ENCODE peak calls at places on chromosomes 6 and 20, in ten cellular contexts. Q is adrenal gland, M is transverse colon, E is GM23338, T is spleen, X is fibroblast of lung, A is neural progenitor cell, J is PC-3, V is astrocyte, N is prostate gland. K is an unnamed sample. For H3K4me1 and H3K27me3, the result is how much of the 10 kb centered on the place peaks cover.

GRCh38 chr6:93675856-93676255 is 256.5 kb upstream of the EPHA7 start:
- DNase-seq in M (no peak), Q (no peak), T (no peak), V (no peak), A (no peak), X (no peak), N (no peak), J (peak), E (no peak), K (no peak)

GRCh38 chr20:51542033-51542893 is at the start of gene NFATC2:
- DNase-seq in A (peak), Q (peak), N (no peak), T (peak), J (peak), V (no peak), E (peak), M (peak), X (no peak), K (no peak)

GRCh38 chr6:78513856-78514255 is 353.5 kb upstream of the IRAK1BP1 start:
- DNase-seq in Q (no peak), X (no peak), V (no peak), E (peak), T (no peak), J (no peak), N (no peak), A (peak), M (no peak), K (no peak)

GRCh38 chr6:85062884-85063283 is 298.5 kb upstream of the TBX18 start:
- DNase-seq in V (no peak), M (no peak), N (no peak), X (no peak), T (no peak), Q (no peak), E (no peak), A (no peak), J (peak), K (no peak)

GRCh38 chr6:132818404-132819359 is 4.3 kb downstream of the RPS12 start:
- DNase-seq in M (no peak), N (no peak), E (peak), V (no peak), X (peak), A (no peak), T (no peak), Q (no peak), J (no peak), K (no peak)

GRCh38 chr6:16840291-16840690 is 79.0 kb upstream of the ATXN1 start:
- DNase-seq in M (no peak), T (no peak), E (no peak), Q (no peak), X (no peak), J (no peak), V (no peak), A (no peak), N (no peak), K (no peak)

GRCh38 chr20:3932277-3933073 is 43.3 kb downstream of the PANK2 start:
- DNase-seq in N (no peak), J (no peak), Q (peak), E (no peak), M (no peak), V (no peak), X (peak), A (no peak), T (no peak), K (no peak)

GRCh38 chr20:32685541-32686529 is 12.1 kb upstream of the C20orf203 start:
- DNase-seq in Q (peak), M (no peak), E (no peak), N (no peak), J (no peak), V (peak), A (peak), X (peak), T (no peak), K (no peak)

GRCh38 chr20:1341561-1342265 is 12.8 kb upstream of the SDCBP2 start:
- DNase-seq in E (no peak), T (peak), J (peak), A (no peak), Q (peak), V (peak), N (no peak), X (peak), M (no peak), K (no peak)

GRCh38 chr6:7052441-7052936 is 55.3 kb upstream of the RREB1 start:
- DNase-seq in Q (peak), J (peak), N (no peak), X (peak), E (peak), M (peak), A (peak), T (peak), V (peak), K (no peak)

GRCh38 chr6:91081452-91082067 is 494.7 kb upstream of the MAP3K7 start:
- DNase-seq in M (no peak), J (peak), V (peak), T (no peak), E (peak), Q (no peak), X (peak), N (peak), A (peak), K (no peak)

DNA sequence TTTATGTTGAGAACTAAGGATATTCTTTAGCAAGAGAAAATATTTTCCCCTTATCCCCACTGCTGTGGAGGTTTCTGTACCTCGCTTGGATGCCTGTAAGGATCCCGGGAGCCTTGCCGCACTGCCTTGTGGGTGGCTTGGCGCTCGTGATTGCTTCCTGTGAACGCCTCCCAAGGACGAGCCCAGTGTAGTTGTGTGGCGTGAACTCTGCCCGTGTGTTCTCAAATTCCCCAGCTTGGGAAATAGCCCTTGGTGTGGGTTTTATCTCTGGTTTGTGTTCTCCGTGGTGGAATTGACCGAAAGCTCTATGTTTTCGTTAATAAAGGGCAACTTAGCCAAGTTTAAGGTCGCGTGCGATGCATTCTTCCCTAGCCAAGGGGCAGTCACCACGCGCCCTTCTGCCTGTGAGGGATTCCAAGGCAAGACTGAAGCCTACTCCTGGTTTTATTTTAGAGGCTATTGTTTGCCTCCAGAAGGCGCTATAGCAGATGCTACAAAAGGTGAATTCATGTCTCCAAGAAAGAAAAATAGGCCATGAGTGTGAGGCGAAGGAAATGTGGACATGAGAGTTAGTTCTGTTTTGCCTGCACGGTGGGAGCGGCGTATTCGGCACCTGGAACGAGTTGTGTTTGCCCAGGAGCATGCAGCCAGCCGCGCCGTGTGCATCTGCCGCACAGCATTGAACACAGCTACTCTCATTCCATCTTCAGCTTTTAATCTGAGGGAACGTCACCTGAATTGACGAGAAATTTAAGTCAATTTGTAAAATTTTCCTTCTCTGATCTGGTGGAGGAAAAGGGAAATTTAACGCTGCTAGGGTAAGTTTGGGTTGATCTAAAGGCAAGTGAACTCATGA is 40.3 kb upstream of the IRF4 start:
- DNase-seq in M (no peak), N (no peak), A (no peak), X (no peak), Q (no peak), V (no peak), J (no peak), T (no peak), E (peak), K (no peak)
- TF ChIP-seq CTCF in M (no peak), N (no peak), A (no peak), X (no peak), Q (no peak), V (no peak), J (peak), T (no peak), E (peak), K (no peak)

DNA sequence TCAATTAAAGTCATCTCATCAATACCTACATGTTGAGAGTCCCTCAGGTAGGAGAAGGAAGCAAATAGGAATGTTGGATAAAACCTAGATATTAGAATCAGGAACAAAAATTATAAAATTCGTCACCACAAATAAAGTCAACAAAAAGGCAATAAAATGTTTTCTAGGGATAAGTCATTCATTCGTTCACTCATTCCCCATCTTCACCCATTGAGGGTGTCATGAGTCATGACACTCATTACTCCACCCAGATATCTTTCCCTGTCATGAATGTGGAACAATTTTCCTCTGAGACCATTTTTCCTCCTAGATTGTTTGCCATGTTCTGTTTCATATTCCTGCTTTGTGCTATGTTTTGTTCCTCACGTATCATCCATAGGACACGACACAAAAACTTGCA is 50.9 kb upstream of the OLIG3 start:
- DNase-seq in E (no peak), J (peak), N (no peak), X (no peak), T (no peak), Q (no peak), M (no peak), V (no peak), A (no peak), K (no peak)
- H3K4me1 ChIP-seq in E (half or more), J (under half), N (under half), X (under half), T (under half), Q (under half), M (under half), V (under half), A (under half), K (under half)

GRCh38 chr20:61640171-61640570 is 388.1 kb downstream of the CDH4 start:
- DNase-seq in X (peak), N (no peak), V (peak), Q (no peak), T (no peak), E (no peak), J (no peak), A (no peak), M (no peak), K (no peak)

GRCh38 chr20:61636531-61637116 is 384.6 kb downstream of the CDH4 start:
- DNase-seq in Q (no peak), E (peak), X (no peak), M (no peak), N (no peak), A (peak), J (no peak), V (no peak), T (no peak), K (no peak)

GRCh38 chr20:61635721-61636455 is 383.8 kb downstream of the CDH4 start:
- DNase-seq in A (no peak), V (no peak), M (no peak), T (no peak), E (peak), X (no peak), N (no peak), Q (no peak), J (no peak), K (no peak)

GRCh38 chr20:61640846-61641245 is 388.8 kb downstream of the CDH4 start:
- DNase-seq in V (no peak), E (no peak), N (no peak), T (no peak), J (no peak), M (no peak), Q (no peak), X (no peak), A (no peak), K (no peak)

GRCh38 chr20:61639200-61639599 is 387.1 kb downstream of the CDH4 start:
- DNase-seq in V (peak), J (no peak), A (no peak), N (no peak), Q (no peak), T (no peak), M (no peak), X (peak), E (no peak), K (no peak)
- H3K27me3 ChIP-seq in V (under half), J (half or more), A (under half), N (under half), Q (under half), T (under half), M (under half), X (under half), E (under half), K (under half)

GRCh38 chr6:5172057-5172683 is 87.0 kb downstream of the PPP1R3G start:
- DNase-seq in E (peak), A (peak), M (no peak), J (no peak), T (no peak), X (no peak), V (no peak), Q (no peak), N (no peak), K (no peak)

GRCh38 chr6:5173862-5174643 is 86.7 kb downstream of the LYRM4 start:
- DNase-seq in E (peak), T (no peak), V (no peak), A (no peak), J (no peak), M (peak), Q (peak), N (no peak), X (no peak), K (no peak)

GRCh38 chr6:5174756-5175155 is 86.0 kb downstream of the LYRM4 start:
- DNase-seq in V (no peak), A (no peak), N (no peak), Q (no peak), J (no peak), T (no peak), M (no peak), E (no peak), X (no peak), K (no peak)

GRCh38 chr6:5175635-5176034 is 85.1 kb downstream of the LYRM4 start:
- DNase-seq in Q (no peak), A (no peak), X (no peak), V (no peak), T (no peak), E (no peak), M (no peak), J (no peak), N (no peak), K (no peak)

GRCh38 chr6:5175195-5175594 is 85.6 kb downstream of the LYRM4 start:
- DNase-seq in J (peak), V (no peak), X (no peak), N (no peak), T (no peak), A (peak), E (peak), Q (no peak), M (no peak), K (no peak)
- TF ChIP-seq CTCF in J (peak), V (peak), X (peak), N (no peak), T (no peak), A (peak), E (peak), Q (no peak), M (no peak), K (no peak)

DNA sequence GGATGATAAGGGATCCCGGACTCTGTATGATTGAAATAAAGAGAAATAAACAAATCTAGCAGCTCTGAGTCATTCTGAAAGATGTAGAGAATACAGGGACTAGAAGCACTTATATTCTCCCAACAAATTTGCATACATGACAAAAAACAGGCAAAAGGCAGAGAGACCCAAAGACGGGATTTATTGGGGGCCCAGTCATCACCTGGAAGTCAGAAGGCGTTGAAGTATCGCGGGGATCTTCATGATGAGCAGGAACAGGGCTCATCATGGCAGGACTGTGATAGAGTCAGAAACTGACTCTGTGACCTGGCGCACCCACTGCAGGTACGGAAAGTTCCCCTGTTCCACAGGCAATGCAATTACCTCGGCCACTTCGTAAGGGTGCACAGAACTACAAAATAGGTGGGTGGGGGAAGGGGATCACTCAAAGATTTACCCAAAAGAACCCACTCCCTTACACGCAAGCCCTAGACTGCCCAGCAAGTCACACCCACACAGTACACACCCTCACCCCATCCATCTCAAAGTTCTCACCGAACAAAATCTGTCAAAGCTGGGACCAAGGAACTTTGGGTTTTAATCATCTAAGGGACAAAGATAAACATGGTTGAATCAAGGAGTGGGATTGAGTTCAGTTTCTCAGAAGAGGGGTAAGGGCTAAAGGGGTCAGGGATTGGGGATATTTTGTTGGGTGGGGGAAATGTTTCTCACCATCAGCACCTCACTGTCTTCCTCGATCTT is 1.4 kb downstream of the CUTA start:
- DNase-seq in X (no peak), Q (no peak), E (no peak), M (no peak), T (peak), A (no peak), V (no peak), J (no peak), N (no peak), K (no peak)
- H3K4me1 ChIP-seq in X (under half), Q (under half), E (under half), M (half or more), T (half or more), A (under half), V (under half), J (under half), N (under half), K (under half)

GRCh38 chr6:13700232-13700631 is 11.4 kb downstream of the RANBP9 start:
- DNase-seq in Q (no peak), V (no peak), M (no peak), J (no peak), N (no peak), A (no peak), X (no peak), E (no peak), T (no peak), K (no peak)
- H3K27me3 ChIP-seq in Q (under half), V (under half), M (under half), J (under half), N (under half), A (under half), X (under half), E (under half), T (under half), K (under half)

GRCh38 chr6:88161921-88162320 is 4.2 kb downstream of the CNR1 start:
- DNase-seq in J (no peak), M (no peak), Q (no peak), A (no peak), X (no peak), V (no peak), T (no peak), N (no peak), E (no peak), K (no peak)

GRCh38 chr6:88157106-88157505 is 9.0 kb downstream of the CNR1 start:
- DNase-seq in T (no peak), V (no peak), Q (no peak), N (no peak), X (no peak), M (no peak), E (peak), J (no peak), A (no peak), K (no peak)
- TF ChIP-seq CTCF in T (no peak), V (peak), Q (no peak), N (no peak), X (no peak), M (no peak), E (peak), J (peak), A (peak), K (no peak)

GRCh38 chr20:35007413-35007812 is 51.7 kb downstream of the MYH7B start:
- DNase-seq in T (peak), J (no peak), M (peak), E (no peak), N (no peak), Q (no peak), X (no peak), V (no peak), A (no peak), K (peak)

GRCh38 chr20:35008411-35009342 is 53.0 kb downstream of the MYH7B start:
- DNase-seq in E (no peak), J (no peak), X (peak), T (peak), N (no peak), A (no peak), Q (peak), M (peak), V (no peak), K (peak)

GRCh38 chr20:35006009-35006408 is 50.3 kb downstream of the MYH7B start:
- DNase-seq in Q (peak), T (peak), N (no peak), X (no peak), J (no peak), E (no peak), V (no peak), M (peak), A (no peak), K (peak)

GRCh38 chr20:35006531-35006971 is 50.9 kb downstream of the MYH7B start:
- DNase-seq in X (no peak), Q (no peak), E (no peak), V (no peak), M (peak), T (peak), J (no peak), A (no peak), N (no peak), K (peak)

GRCh38 chr20:35007891-35008290 is 52.2 kb downstream of the MYH7B start:
- DNase-seq in J (no peak), A (no peak), Q (no peak), N (no peak), X (no peak), E (no peak), V (no peak), T (peak), M (peak), K (peak)
- H3K4me1 ChIP-seq in J (under half), A (under half), Q (under half), N (under half), X (under half), E (under half), V (under half), T (under half), M (under half), K (under half)

DNA sequence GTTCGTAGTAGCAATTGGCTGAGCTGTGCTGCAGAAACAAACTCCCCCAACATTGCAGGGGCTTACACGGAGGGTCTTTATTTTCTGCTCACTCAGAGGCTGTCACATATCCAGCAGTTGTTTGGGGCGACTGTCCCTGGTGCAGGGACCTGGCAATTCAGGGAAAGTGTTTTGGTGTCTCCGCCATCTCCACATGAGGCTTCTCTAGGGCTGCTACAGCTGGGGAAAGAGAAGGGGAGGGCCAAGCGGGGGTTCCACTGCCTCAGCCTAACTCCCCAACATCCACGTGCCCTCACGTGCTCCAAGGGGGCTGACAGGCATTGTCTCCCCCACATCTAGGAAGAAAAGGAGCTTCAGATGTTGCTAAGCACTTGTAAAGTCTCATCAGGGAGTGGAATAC is 61.3 kb upstream of the NXT1 start:
- DNase-seq in Q (no peak), J (no peak), E (no peak), T (no peak), A (no peak), X (no peak), N (no peak), M (no peak), V (no peak), K (peak)
- H3K27me3 ChIP-seq in Q (under half), J (half or more), E (under half), T (under half), A (under half), X (under half), N (under half), M (under half), V (under half), K (under half)

K was measured in RWPE2.